ENCODE peak calls at places on chromosomes 5 and 9, in six cellular contexts. P, H, A, T, Z and N are unnamed samples.

GRCh38 chr9:30349526-30350513 is 2034.6 kb upstream of the ACO1 start:
- DNase-seq in P (peak; percentile 14), H (no peak), A (no peak), T (no peak), Z (no peak), N (no peak)

GRCh38 chr9:74666625-74667316 is 169.6 kb downstream of the RORB start:
- DNase-seq in P (no peak), H (no peak), A (no peak), T (no peak), Z (no peak), N (no peak)

GRCh38 chr5:149824851-149825250 is 94.7 kb downstream of the PPARGC1B start:
- DNase-seq in P (no peak), H (no peak), A (no peak), T (no peak), Z (no peak), N (no peak)

GRCh38 chr5:98750693-98751092 is 22.8 kb upstream of the RGMB start:
- DNase-seq in P (no peak), H (no peak), A (no peak), T (no peak), Z (no peak), N (peak; percentile 19)

GRCh38 chr9:121360975-121361374 is 9.1 kb downstream of the STOM start:
- DNase-seq in P (no peak), H (no peak), A (no peak), T (no peak), Z (peak; percentile 87), N (no peak)

GRCh38 chr5:174698156-174698555 is 26.2 kb upstream of the MSX2 start:
- DNase-seq in P (no peak), H (no peak), A (no peak), T (no peak), Z (no peak), N (no peak)

GRCh38 chr5:163529698-163530097 is 24.3 kb downstream of the MAT2B start:
- DNase-seq in P (no peak), H (no peak), A (no peak), T (no peak), Z (no peak), N (no peak)

GRCh38 chr9:114616684-114617520 is 5.8 kb downstream of the TMEM268 start:
- DNase-seq in P (peak; percentile 72), H (peak; percentile 56), A (no peak), T (no peak), Z (no peak), N (peak; percentile 35)

GRCh38 chr9:12195456-12195855 is 497.7 kb upstream of the TYRP1 start:
- DNase-seq in P (no peak), H (no peak), A (no peak), T (no peak), Z (no peak), N (no peak)

GRCh38 chr9:104879555-104880318 is 48.2 kb downstream of the ABCA1 start:
- DNase-seq in P (no peak), H (no peak), A (no peak), T (no peak), Z (no peak), N (no peak)

GRCh38 chr5:20166496-20166895 is 178.5 kb upstream of the CDH18 start:
- DNase-seq in P (no peak), H (no peak), A (no peak), T (no peak), Z (no peak), N (no peak)

GRCh38 chr9:114033397-114034103 is 44.5 kb downstream of the AMBP start:
- DNase-seq in P (peak; percentile 48), H (peak; percentile 58), A (no peak), T (no peak), Z (no peak), N (peak; percentile 30)

GRCh38 chr9:122092611-122093506 is at the start of gene TTLL11:
- DNase-seq in P (peak; percentile 98), H (peak; percentile 97), A (peak; percentile 91), T (peak; percentile 96), Z (peak; percentile 95), N (peak; percentile 98)

GRCh38 chr5:90759119-90759518 is 200.5 kb downstream of the ADGRV1 start:
- DNase-seq in P (no peak), H (no peak), A (no peak), T (no peak), Z (no peak), N (no peak)

GRCh38 chr9:14992516-14992915 is 82.3 kb upstream of the FREM1 start:
- DNase-seq in P (no peak), H (no peak), A (no peak), T (no peak), Z (no peak), N (no peak)

GRCh38 chr9:9305600-9305999 is 1307.2 kb downstream of the PTPRD start:
- DNase-seq in P (no peak), H (no peak), A (no peak), T (no peak), Z (no peak), N (no peak)

GRCh38 chr5:15064396-15064795 is 192.8 kb upstream of the ANKH start:
- DNase-seq in P (no peak), H (no peak), A (no peak), T (no peak), Z (no peak), N (no peak)

GRCh38 chr5:126490167-126490937 is 67.1 kb downstream of the GRAMD2B start:
- DNase-seq in P (no peak), H (no peak), A (no peak), T (no peak), Z (no peak), N (no peak)
- TF ChIP-seq CTCF in P (no peak), H (no peak), A (no peak), T (no peak), Z (peak; percentile 52), N (no peak)

GRCh38 chr5:137843676-137844284 is 23.9 kb upstream of the MYOT start:
- DNase-seq in P (no peak), H (no peak), A (no peak), T (no peak), Z (no peak), N (no peak)
- TF ChIP-seq CTCF in P (no peak), H (no peak), A (no peak), T (no peak), Z (no peak), N (no peak)

GRCh38 chr9:95028855-95029219 is 288.7 kb downstream of the FANCC start:
- DNase-seq in P (no peak), H (no peak), A (no peak), T (no peak), Z (no peak), N (no peak)

GRCh38 chr9:95027914-95028854 is 289.3 kb downstream of the FANCC start:
- DNase-seq in P (no peak), H (no peak), A (no peak), T (no peak), Z (no peak), N (no peak)

GRCh38 chr9:95023217-95024003 is 294.1 kb downstream of the FANCC start:
- DNase-seq in P (no peak), H (no peak), A (peak; percentile 81), T (no peak), Z (peak; percentile 87), N (no peak)

GRCh38 chr9:95024097-95024671 is 293.3 kb downstream of the FANCC start:
- DNase-seq in P (no peak), H (no peak), A (no peak), T (no peak), Z (no peak), N (no peak)

DNA sequence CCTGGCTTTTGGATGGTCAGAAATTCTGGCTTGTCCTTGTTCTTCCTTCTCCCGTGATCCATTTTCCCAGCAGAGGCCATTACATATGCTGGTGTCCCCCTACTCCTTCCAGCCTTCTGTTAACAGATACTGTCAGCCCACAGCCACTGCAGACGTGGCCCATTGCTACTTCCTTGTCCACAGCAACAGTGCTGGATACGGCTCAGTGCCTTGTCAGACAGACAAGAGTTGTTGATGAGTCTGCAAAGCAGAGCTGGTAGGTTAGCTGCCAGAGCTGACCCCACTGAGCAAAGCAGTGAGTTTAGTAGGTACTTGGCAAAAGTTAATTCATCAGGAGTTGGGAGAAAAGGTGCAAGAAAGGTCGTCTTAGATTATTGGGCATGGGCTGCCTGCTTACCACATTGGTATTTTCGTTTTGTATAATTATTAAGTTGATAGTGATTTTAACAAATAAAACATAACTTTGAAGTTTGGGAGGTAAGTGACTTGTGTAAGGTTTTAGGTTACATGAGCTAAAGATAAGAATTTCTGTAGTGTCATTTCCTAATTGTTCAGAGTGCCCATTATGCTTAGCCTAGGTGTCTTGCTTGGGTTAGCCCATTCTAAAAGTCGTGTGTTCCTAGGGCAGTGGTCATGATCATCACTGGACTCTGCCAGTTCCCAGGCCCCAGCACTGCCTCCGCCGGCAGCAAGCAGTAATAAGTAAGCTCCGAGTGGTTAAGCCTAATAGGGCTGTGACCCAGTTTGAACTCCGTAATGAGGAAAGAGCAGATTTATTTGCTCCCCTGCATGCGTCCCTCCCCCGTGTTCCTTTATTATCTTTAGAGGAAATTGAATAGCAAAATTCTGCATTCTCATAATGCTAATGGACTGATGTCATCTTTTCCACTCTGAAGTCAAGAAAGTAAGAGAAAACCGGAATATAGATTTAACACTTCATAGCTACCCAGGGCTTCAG is 292.0 kb downstream of the FANCC start:
- DNase-seq in P (peak; percentile 70), H (no peak), A (no peak), T (no peak), Z (peak; percentile 77), N (no peak)
- TF ChIP-seq CTCF in P (no peak), H (no peak), A (no peak), T (no peak), Z (peak; percentile 57), N (no peak)

DNA sequence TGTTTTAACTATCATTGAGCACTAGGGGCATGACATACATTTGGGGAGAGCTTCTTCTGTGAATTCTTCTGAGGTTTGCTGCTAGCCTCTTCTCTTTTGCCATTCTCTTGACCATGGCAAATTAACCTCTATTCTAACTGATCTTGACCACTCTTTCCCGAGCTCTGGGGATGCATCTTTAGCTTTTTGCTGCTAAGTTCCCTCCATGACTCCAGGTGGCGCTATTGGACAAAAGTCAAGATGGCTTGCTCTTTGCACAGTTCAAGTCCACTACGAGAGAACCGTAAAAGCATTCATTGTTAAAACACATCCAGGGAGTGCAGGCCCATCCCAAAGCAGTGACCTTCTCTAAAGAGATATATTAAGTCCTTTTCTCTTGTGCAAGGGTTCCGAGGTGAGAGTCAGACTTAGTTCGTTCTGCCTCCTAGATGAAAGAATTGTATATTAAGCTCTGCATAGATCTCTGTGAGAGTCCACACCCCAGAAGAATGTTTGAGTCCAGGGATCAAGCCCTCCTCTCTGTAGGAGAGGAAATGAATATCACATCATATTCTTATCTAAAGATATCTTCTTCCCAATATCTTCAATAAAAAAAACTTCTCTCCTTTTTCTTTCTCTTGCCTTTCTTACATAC is 1152.9 kb upstream of the CDH6 start:
- DNase-seq in P (no peak), H (peak; percentile 45), A (peak; percentile 5), T (no peak), Z (peak; percentile 3), N (peak; percentile 38)
- TF ChIP-seq CTCF in P (no peak), H (peak; percentile 77), A (peak; percentile 62), T (no peak), Z (peak; percentile 72), N (peak; percentile 42)

DNA sequence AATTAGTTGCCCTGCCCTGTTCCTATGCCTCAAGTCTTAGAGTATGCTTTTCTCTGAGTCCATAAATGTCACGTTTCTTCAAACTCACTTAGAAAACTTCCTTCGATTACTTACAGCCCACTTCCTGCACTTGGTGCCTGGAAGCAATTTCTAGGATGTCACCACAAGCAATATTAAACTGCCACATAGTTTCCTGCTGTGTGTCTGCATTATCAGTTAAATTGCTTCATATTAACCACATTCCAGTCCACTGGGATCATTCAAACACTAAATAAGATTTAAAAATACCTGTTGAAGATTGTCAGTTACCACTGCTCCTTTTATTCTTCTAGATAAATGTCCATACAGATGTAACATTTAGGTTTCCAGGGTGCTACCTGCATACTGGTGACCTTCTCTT is 4.1 kb downstream of the DENND1A start:
- DNase-seq in P (no peak), H (no peak), A (no peak), T (no peak), Z (peak; percentile 61), N (no peak)
- TF ChIP-seq CTCF in P (no peak), H (no peak), A (no peak), T (no peak), Z (no peak), N (no peak)